ENCODE peak calls at places on chromosomes 6 and 20, in seven cellular contexts. X, U, V, F, Y, I and E are unnamed samples.
A peak's percentile ranks its signal among the peaks of the same experiment; 100 is the strongest.

GRCh38 chr6:142954844-142955243 is 9.9 kb upstream of the HIVEP2 start:
- DNase-seq in X (no peak), U (no peak), V (no peak), F (no peak), Y (no peak), I (no peak), E (no peak)

GRCh38 chr20:43653966-43654365 is 12.9 kb upstream of the MYBL2 start:
- DNase-seq in X (no peak), U (no peak), V (no peak), F (no peak), Y (no peak), I (no peak), E (no peak)

GRCh38 chr6:73134588-73134987 is 90.7 kb downstream of the KHDC1L start:
- DNase-seq in X (peak; percentile 84), U (no peak), V (peak; percentile 76), F (peak; percentile 14), Y (peak; percentile 67), I (peak; percentile 16), E (no peak)

GRCh38 chr6:92967352-92967751 is 452.0 kb downstream of the EPHA7 start:
- DNase-seq in X (no peak), U (no peak), V (no peak), F (no peak), Y (no peak), I (no peak), E (no peak)

GRCh38 chr20:57909763-57910331 is 200.0 kb upstream of the PMEPA1 start:
- DNase-seq in X (no peak), U (no peak), V (no peak), F (no peak), Y (no peak), I (no peak), E (no peak)

GRCh38 chr6:134247854-134248580 is 69.9 kb downstream of the SGK1 start:
- DNase-seq in X (no peak), U (no peak), V (no peak), F (no peak), Y (no peak), I (no peak), E (no peak)

GRCh38 chr20:17495826-17496225 is 35.4 kb downstream of the BFSP1 start:
- DNase-seq in X (no peak), U (no peak), V (no peak), F (no peak), Y (no peak), I (no peak), E (no peak)

GRCh38 chr6:35368038-35368887 is 25.9 kb downstream of the PPARD start:
- DNase-seq in X (no peak), U (no peak), V (peak; percentile 93), F (no peak), Y (peak; percentile 21), I (peak; percentile 96), E (peak; percentile 93)

DNA sequence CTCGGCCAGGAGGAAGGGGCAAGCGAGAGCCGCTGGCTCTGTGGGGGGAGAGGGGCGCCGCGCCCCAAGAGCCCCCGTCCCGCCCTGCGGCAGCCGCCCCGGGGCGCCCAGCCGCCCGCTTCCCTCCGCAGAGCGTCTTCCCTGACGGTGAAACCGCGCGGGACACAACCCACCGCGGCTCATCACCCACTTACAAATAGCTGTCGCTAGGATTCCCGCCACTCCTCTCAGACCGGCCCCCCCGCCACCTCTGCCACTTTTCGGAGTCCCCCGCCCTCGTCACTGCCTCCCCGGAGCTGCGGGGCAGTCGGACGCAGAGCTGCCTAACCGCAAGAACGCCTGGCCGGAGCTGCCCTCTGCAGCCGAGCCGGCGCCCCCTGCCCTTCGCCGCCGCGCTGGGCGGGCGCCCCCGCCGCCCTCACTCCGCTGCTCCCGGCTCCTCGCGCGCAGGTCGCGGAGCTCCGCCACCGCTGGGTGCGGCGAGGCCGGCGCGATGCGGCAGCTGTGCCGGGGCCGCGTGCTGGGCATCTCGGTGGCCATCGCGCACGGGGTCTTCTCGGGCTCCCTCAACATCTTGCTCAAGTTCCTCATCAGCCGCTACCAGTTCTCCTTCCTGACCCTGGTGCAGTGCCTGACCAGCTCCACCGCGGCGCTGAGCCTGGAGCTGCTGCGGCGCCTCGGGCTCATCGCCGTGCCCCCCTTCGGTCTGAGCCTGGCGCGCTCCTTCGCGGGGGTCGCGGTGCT is at the start of gene SLC35D3:
- DNase-seq in X (no peak), U (no peak), V (no peak), F (peak; percentile 86), Y (no peak), I (no peak), E (no peak)
- TF ChIP-seq JUND in X (no peak), U (no peak), V (no peak), F (no peak), Y (no peak), I (no peak), E (no peak)

GRCh38 chr20:38607351-38607750 is 5.7 kb downstream of the ARHGAP40 start:
- DNase-seq in X (no peak), U (no peak), V (no peak), F (no peak), Y (no peak), I (no peak), E (no peak)

GRCh38 chr20:38608188-38608587 is 6.6 kb downstream of the ARHGAP40 start:
- DNase-seq in X (no peak), U (no peak), V (no peak), F (no peak), Y (no peak), I (no peak), E (no peak)

GRCh38 chr20:38603286-38603685 is 1.7 kb downstream of the ARHGAP40 start:
- DNase-seq in X (no peak), U (no peak), V (no peak), F (no peak), Y (no peak), I (no peak), E (no peak)

GRCh38 chr20:38602185-38602581 is 574 bp downstream of the ARHGAP40 start:
- DNase-seq in X (no peak), U (no peak), V (no peak), F (no peak), Y (no peak), I (no peak), E (no peak)

GRCh38 chr20:38604873-38605303 is 3.3 kb downstream of the ARHGAP40 start:
- DNase-seq in X (no peak), U (no peak), V (no peak), F (no peak), Y (no peak), I (peak; percentile 100), E (peak; percentile 99)
- TF ChIP-seq JUND in X (no peak), U (no peak), V (no peak), F (no peak), Y (no peak), I (peak; percentile 98), E (peak; percentile 87)

GRCh38 chr20:51176446-51176845 is 153.5 kb upstream of the KCNG1 start:
- DNase-seq in X (no peak), U (no peak), V (no peak), F (no peak), Y (no peak), I (no peak), E (no peak)

GRCh38 chr20:51175156-51175555 is 152.2 kb upstream of the KCNG1 start:
- DNase-seq in X (no peak), U (no peak), V (no peak), F (no peak), Y (no peak), I (no peak), E (no peak)

GRCh38 chr20:51176846-51177245 is 153.9 kb upstream of the KCNG1 start:
- DNase-seq in X (no peak), U (no peak), V (no peak), F (no peak), Y (peak; percentile 12), I (no peak), E (no peak)

GRCh38 chr20:51174536-51174935 is 151.6 kb upstream of the KCNG1 start:
- DNase-seq in X (no peak), U (no peak), V (no peak), F (no peak), Y (no peak), I (no peak), E (no peak)

DNA sequence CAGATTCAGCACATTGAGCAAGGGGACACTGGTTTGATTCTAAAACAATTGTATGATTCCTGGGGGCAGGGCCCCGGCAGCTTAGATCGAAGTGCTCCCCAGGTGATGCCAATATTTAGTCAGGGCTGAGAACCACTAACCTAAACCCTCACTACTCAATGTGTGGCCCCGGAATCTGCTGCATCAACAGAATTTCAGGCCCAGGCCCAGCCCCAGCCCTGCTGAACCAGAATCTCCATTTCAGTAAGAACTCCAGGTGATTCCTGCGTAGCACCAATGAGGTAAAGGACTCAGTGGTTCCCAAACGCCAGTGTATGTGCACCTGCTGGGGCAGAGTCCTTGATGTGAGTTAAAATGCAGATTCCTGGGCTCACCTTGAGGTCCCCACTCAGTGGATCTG is 152.8 kb upstream of the KCNG1 start:
- DNase-seq in X (no peak), U (no peak), V (no peak), F (no peak), Y (no peak), I (no peak), E (no peak)
- TF ChIP-seq JUND in X (no peak), U (no peak), V (no peak), F (no peak), Y (no peak), I (no peak), E (no peak)

GRCh38 chr6:101015541-101015940 is 134.4 kb upstream of the ASCC3 start:
- DNase-seq in X (no peak), U (no peak), V (no peak), F (no peak), Y (no peak), I (no peak), E (no peak)

GRCh38 chr6:101016163-101016562 is 135.0 kb upstream of the ASCC3 start:
- DNase-seq in X (no peak), U (no peak), V (no peak), F (no peak), Y (no peak), I (no peak), E (no peak)

GRCh38 chr6:101013612-101014195 is 132.6 kb upstream of the ASCC3 start:
- DNase-seq in X (no peak), U (no peak), V (no peak), F (no peak), Y (no peak), I (no peak), E (no peak)

GRCh38 chr6:101011165-101011564 is 130.0 kb upstream of the ASCC3 start:
- DNase-seq in X (no peak), U (peak; percentile 33), V (no peak), F (no peak), Y (no peak), I (no peak), E (no peak)
- TF ChIP-seq JUND in X (no peak), U (no peak), V (no peak), F (no peak), Y (no peak), I (no peak), E (no peak)

DNA sequence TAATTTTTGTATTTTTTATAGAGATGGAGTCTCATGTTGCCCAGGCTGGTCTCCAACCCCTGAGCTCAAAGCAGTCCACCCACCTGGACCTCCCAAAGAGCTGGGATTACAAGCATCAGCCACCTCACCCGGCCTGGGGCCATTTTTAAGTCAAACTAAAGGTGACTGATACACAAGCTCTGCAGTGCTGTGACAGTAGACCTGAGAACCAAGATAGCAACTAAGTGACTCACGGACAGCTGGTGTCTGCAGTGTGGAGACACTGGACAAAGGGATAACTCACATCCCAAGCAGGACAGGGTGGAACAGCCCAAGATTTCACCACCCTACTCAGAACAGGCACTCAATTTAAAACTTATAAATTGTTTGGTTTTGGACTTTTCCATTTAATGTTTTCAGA is 402.5 kb downstream of the CD83 start:
- DNase-seq in X (no peak), U (no peak), V (no peak), F (no peak), Y (no peak), I (no peak), E (no peak)
- TF ChIP-seq JUND in X (no peak), U (no peak), V (no peak), F (no peak), Y (no peak), I (no peak), E (no peak)

GRCh38 chr20:1402149-1402548 is 9.3 kb upstream of the FKBP1A start:
- DNase-seq in X (no peak), U (no peak), V (no peak), F (no peak), Y (no peak), I (no peak), E (no peak)
- TF ChIP-seq JUND in X (no peak), U (no peak), V (no peak), F (no peak), Y (no peak), I (no peak), E (no peak)